ENCODE peak calls at places on chromosomes 4 and X, in four cellular contexts. V is K562, Q is HL-60, Z is GM12878. M is an unnamed sample.
A peak's percentile ranks its signal among the peaks of the same experiment; 100 is the strongest.

GRCh38 chr4:15882675-15883086 is 55.9 kb downstream of the FGFBP1 start:
- DNase-seq in V (peak; percentile 53), Q (peak; percentile 66), Z (peak; percentile 64), M (peak; percentile 27)

GRCh38 chr4:105895324-105895608 is at the start of gene NPNT:
- DNase-seq in V (no peak), Q (no peak), Z (no peak), M (peak; percentile 25)

GRCh38 chr4:7206385-7206784 is 14.0 kb downstream of the SORCS2 start:
- DNase-seq in V (peak; percentile 33), Z (no peak), Q (no peak), M (no peak)

GRCh38 chr4:162791321-162791720 is 375.4 kb downstream of the NAF1 start:
- DNase-seq in Z (no peak), Q (no peak), V (no peak), M (no peak)

GRCh38 chrX:123807825-123808416 is 51.9 kb upstream of the XIAP start:
- DNase-seq in V (peak; percentile 33), Q (no peak), Z (no peak), M (no peak)

GRCh38 chr4:112377127-112377635 is 80.0 kb downstream of the ALPK1 start:
- DNase-seq in Z (no peak), Q (no peak), V (no peak), M (no peak)

GRCh38 chr4:21949073-21949457 is 493 bp upstream of the KCNIP4 start:
- DNase-seq in Z (no peak), Q (no peak), V (no peak), M (no peak)

GRCh38 chr4:10578027-10578426 is 106.5 kb downstream of the CLNK start:
- DNase-seq in V (no peak), Q (no peak), Z (peak; percentile 45), M (no peak)

GRCh38 chr4:726816-727215 is 21.2 kb downstream of the PCGF3 start:
- DNase-seq in Q (no peak), V (no peak), Z (no peak), M (no peak)

GRCh38 chr4:40621592-40622512 is 7.8 kb downstream of the RBM47 start:
- DNase-seq in Z (peak; percentile 93), V (no peak), Q (peak; percentile 98), M (no peak)

GRCh38 chr4:156255205-156255604 is 301.5 kb upstream of the CTSO start:
- DNase-seq in V (no peak), Z (no peak), Q (no peak), M (no peak)

GRCh38 chr4:45385306-45385705 is 659.0 kb upstream of the GNPDA2 start:
- DNase-seq in V (no peak), Z (no peak), Q (no peak), M (no peak)

GRCh38 chr4:70601422-70602039 is 9.5 kb downstream of the AMBN start:
- DNase-seq in Z (peak; percentile 34), V (peak; percentile 24), Q (peak; percentile 64), M (peak; percentile 18)

GRCh38 chr4:67087897-67088296 is 457.4 kb downstream of the CENPC start:
- DNase-seq in Q (peak; percentile 41), V (peak; percentile 39), Z (no peak), M (peak; percentile 1)

GRCh38 chr4:185554243-185555126 is 19.2 kb upstream of the PDLIM3 start:
- DNase-seq in Q (no peak), Z (no peak), V (no peak), M (no peak)

GRCh38 chrX:104205548-104205947 is 39.3 kb downstream of the FAM199X start:
- DNase-seq in V (no peak), Q (no peak), Z (no peak), M (no peak)

GRCh38 chrX:100085851-100086250 is 324.2 kb downstream of the PCDH19 start:
- DNase-seq in Z (no peak), V (no peak), Q (no peak), M (no peak)

GRCh38 chr4:83858121-83858520 is 322.2 kb downstream of the GPAT3 start:
- DNase-seq in V (no peak), Z (no peak), Q (no peak), M (no peak)

GRCh38 chr4:3797831-3798500 is 31.8 kb downstream of the ADRA2C start:
- DNase-seq in V (no peak), Z (no peak), Q (no peak), M (no peak)

GRCh38 chr4:110270492-110271197 is 72.2 kb upstream of the ELOVL6 start:
- DNase-seq in Z (no peak), Q (no peak), V (no peak), M (no peak)

GRCh38 chr4:122666527-122667245 is 45.8 kb upstream of the IL21 start:
- DNase-seq in Q (no peak), Z (no peak), V (no peak), M (no peak)

GRCh38 chrX:16185725-16186136 is 18.4 kb downstream of the MAGEB17 start:
- DNase-seq in Z (peak; percentile 27), V (peak; percentile 11), Q (no peak), M (no peak)

GRCh38 chr4:54228563-54229501 is at the start of gene PDGFRA:
- DNase-seq in Z (no peak), Q (no peak), V (no peak), M (no peak)

GRCh38 chrX:154022108-154022507 is 2.4 kb upstream of the IRAK1 start:
- DNase-seq in Q (no peak), V (no peak), Z (no peak), M (no peak)

GRCh38 chr4:173371292-173372192 is 788 bp downstream of the SAP30 start:
- DNase-seq in Z (no peak), V (peak; percentile 39), Q (peak; percentile 73), M (peak; percentile 25)

GRCh38 chr4:152850377-152850776 is 70.6 kb downstream of the ARFIP1 start:
- DNase-seq in V (no peak), Q (peak; percentile 89), Z (peak; percentile 25), M (no peak)

GRCh38 chr4:166252487-166253402 is 379.7 kb downstream of the TLL1 start:
- DNase-seq in Q (no peak), Z (no peak), V (no peak), M (no peak)
- TF ChIP-seq SPI1 in Q (no peak), Z (no peak), V (no peak), M (no peak)

GRCh38 chr4:125334936-125335335 is 20.2 kb downstream of the FAT4 start:
- DNase-seq in Z (no peak), V (no peak), Q (no peak), M (no peak)

DNA sequence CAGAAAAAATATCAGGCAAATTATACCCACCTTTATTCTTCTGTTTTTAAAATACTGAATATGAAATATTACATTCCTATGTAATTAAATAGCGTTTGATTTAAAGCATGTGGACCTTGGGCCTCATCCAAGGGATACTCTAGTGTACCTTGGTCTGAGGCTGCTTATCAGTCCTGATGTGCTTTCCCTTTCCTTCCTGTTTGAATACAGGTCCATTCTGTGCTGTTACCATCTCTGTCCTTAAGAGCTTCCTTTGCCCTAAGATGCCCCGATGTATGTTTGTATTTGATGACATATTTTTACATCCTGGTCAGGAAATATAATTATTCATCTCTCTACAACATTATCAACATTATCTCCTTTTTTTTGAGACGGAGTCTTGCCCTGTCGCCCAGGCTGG is 24.1 kb downstream of the FAT4 start:
- DNase-seq in V (no peak), Q (no peak), Z (no peak), M (no peak)
- TF ChIP-seq SPI1 in V (no peak), Q (no peak), Z (no peak), M (no peak)

GRCh38 chr4:38684951-38685350 is 21.0 kb downstream of the KLF3 start:
- DNase-seq in V (no peak), Q (no peak), Z (no peak), M (no peak)

GRCh38 chr4:38688676-38689355 is 24.8 kb downstream of the KLF3 start:
- DNase-seq in Z (no peak), V (no peak), Q (no peak), M (no peak)

GRCh38 chr4:38686682-38687081 is 22.7 kb downstream of the KLF3 start:
- DNase-seq in Q (no peak), V (no peak), Z (no peak), M (no peak)

GRCh38 chr4:38684271-38684670 is 20.3 kb downstream of the KLF3 start:
- DNase-seq in Q (no peak), V (no peak), Z (no peak), M (no peak)

DNA sequence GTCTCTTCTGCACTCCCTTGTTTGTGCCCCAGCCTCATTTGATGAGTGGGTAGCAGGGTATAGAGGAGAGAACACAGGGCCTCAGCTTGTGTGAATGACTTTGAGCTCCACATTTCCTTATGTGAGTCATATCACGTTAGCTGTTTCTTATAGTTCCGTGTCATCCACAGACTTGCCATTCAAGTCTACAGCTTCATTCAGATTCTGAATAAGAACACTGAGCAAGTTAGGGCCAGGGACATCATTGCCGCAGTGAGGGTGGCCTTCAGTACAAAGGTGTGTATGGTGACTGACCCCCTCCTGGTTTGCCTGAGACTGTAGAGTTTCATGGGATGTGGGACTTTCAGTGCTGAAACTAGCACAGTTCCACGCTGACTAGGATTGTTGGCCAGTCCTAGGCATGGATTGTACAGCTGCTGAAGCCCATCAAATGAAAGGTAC is 23.6 kb downstream of the KLF3 start:
- DNase-seq in Q (no peak), Z (no peak), V (no peak), M (no peak)
- TF ChIP-seq SPI1 in Q (no peak), Z (no peak), V (no peak), M (no peak)

GRCh38 chr4:175671491-175671934 is 140.6 kb downstream of the GPM6A start:
- DNase-seq in Z (no peak), Q (no peak), V (no peak), M (no peak)
- TF ChIP-seq SPI1 in Z (no peak), Q (no peak), V (no peak), M (no peak)

M was measured in GM12891.